ENCODE peak calls at places on chromosome 2, in nine cellular contexts. One of them, this sample, is unnamed.

GRCh38 chr2:10231551-10232085 is 71.1 kb upstream of the HPCAL1 start:
- DNase-seq in DMS153: no peak
- DNase-seq in IMR-90: no peak
- DNase-seq in NCI-H82: no peak
- DNase-seq in activated effector memory CD4-positive, alpha-beta T cell treated with anti-CD3 and anti-CD28 coated beads, Interleukin-2, amount 50 U/mL, for 16 hours: no peak
- DNase-seq in renal cortical epithelial cell: no peak
- DNase-seq in bronchial epithelial cell: no peak
- DNase-seq in HepG2: no peak
- DNase-seq in GM20000: no peak
- DNase-seq in this sample: no peak

GRCh38 chr2:33665039-33665438 is 65.9 kb upstream of the FAM98A start:
- DNase-seq in DMS153: no peak
- DNase-seq in IMR-90: no peak
- DNase-seq in NCI-H82: no peak
- DNase-seq in activated effector memory CD4-positive, alpha-beta T cell treated with anti-CD3 and anti-CD28 coated beads, Interleukin-2, amount 50 U/mL, for 16 hours: no peak
- DNase-seq in renal cortical epithelial cell: no peak
- DNase-seq in bronchial epithelial cell: no peak
- DNase-seq in HepG2: no peak
- DNase-seq in GM20000: no peak
- DNase-seq in this sample: no peak

GRCh38 chr2:43193996-43194869 is 32.2 kb downstream of the ZFP36L2 start:
- DNase-seq in DMS153: no peak
- DNase-seq in IMR-90: no peak
- DNase-seq in NCI-H82: peak; percentile 33
- DNase-seq in activated effector memory CD4-positive, alpha-beta T cell treated with anti-CD3 and anti-CD28 coated beads, Interleukin-2, amount 50 U/mL, for 16 hours: no peak
- DNase-seq in renal cortical epithelial cell: peak; percentile 84
- DNase-seq in bronchial epithelial cell: no peak
- DNase-seq in HepG2: peak; percentile 98
- DNase-seq in GM20000: peak; percentile 59
- DNase-seq in this sample: no peak

GRCh38 chr2:21006423-21007128 is 37.3 kb downstream of the APOB start:
- DNase-seq in DMS153: no peak
- DNase-seq in IMR-90: no peak
- DNase-seq in NCI-H82: no peak
- DNase-seq in activated effector memory CD4-positive, alpha-beta T cell treated with anti-CD3 and anti-CD28 coated beads, Interleukin-2, amount 50 U/mL, for 16 hours: no peak
- DNase-seq in renal cortical epithelial cell: no peak
- DNase-seq in bronchial epithelial cell: no peak
- DNase-seq in HepG2: no peak
- DNase-seq in GM20000: no peak
- DNase-seq in this sample: no peak

GRCh38 chr2:170843656-170844055 is 27.0 kb downstream of the GAD1 start:
- DNase-seq in DMS153: no peak
- DNase-seq in IMR-90: peak; percentile 12
- DNase-seq in NCI-H82: no peak
- DNase-seq in activated effector memory CD4-positive, alpha-beta T cell treated with anti-CD3 and anti-CD28 coated beads, Interleukin-2, amount 50 U/mL, for 16 hours: no peak
- DNase-seq in renal cortical epithelial cell: peak; percentile 79
- DNase-seq in bronchial epithelial cell: peak; percentile 64
- DNase-seq in HepG2: no peak
- DNase-seq in GM20000: no peak
- DNase-seq in this sample: no peak

GRCh38 chr2:112836695-112837117 is at the start of gene IL1B:
- DNase-seq in DMS153: no peak
- DNase-seq in IMR-90: peak; percentile 81
- DNase-seq in NCI-H82: no peak
- DNase-seq in activated effector memory CD4-positive, alpha-beta T cell treated with anti-CD3 and anti-CD28 coated beads, Interleukin-2, amount 50 U/mL, for 16 hours: no peak
- DNase-seq in renal cortical epithelial cell: peak; percentile 72
- DNase-seq in bronchial epithelial cell: peak; percentile 95
- DNase-seq in HepG2: no peak
- DNase-seq in GM20000: no peak
- DNase-seq in this sample: no peak

GRCh38 chr2:11103984-11104793 is 51.1 kb upstream of the SLC66A3 start:
- DNase-seq in DMS153: no peak
- DNase-seq in IMR-90: no peak
- DNase-seq in NCI-H82: no peak
- DNase-seq in activated effector memory CD4-positive, alpha-beta T cell treated with anti-CD3 and anti-CD28 coated beads, Interleukin-2, amount 50 U/mL, for 16 hours: peak; percentile 83
- DNase-seq in renal cortical epithelial cell: no peak
- DNase-seq in bronchial epithelial cell: no peak
- DNase-seq in HepG2: no peak
- DNase-seq in GM20000: peak; percentile 57
- DNase-seq in this sample: no peak

GRCh38 chr2:15957881-15958713 is 17.7 kb downstream of the MYCN start:
- DNase-seq in DMS153: no peak
- DNase-seq in IMR-90: no peak
- DNase-seq in NCI-H82: no peak
- DNase-seq in activated effector memory CD4-positive, alpha-beta T cell treated with anti-CD3 and anti-CD28 coated beads, Interleukin-2, amount 50 U/mL, for 16 hours: no peak
- DNase-seq in renal cortical epithelial cell: no peak
- DNase-seq in bronchial epithelial cell: no peak
- DNase-seq in HepG2: no peak
- DNase-seq in GM20000: no peak
- DNase-seq in this sample: no peak

GRCh38 chr2:163717993-163718680 is 17.7 kb downstream of the FIGN start:
- DNase-seq in DMS153: peak; percentile 29
- DNase-seq in IMR-90: no peak
- DNase-seq in NCI-H82: peak; percentile 94
- DNase-seq in activated effector memory CD4-positive, alpha-beta T cell treated with anti-CD3 and anti-CD28 coated beads, Interleukin-2, amount 50 U/mL, for 16 hours: no peak
- DNase-seq in renal cortical epithelial cell: no peak
- DNase-seq in bronchial epithelial cell: no peak
- DNase-seq in HepG2: peak; percentile 16
- DNase-seq in GM20000: no peak
- DNase-seq in this sample: no peak

GRCh38 chr2:125471963-125472362 is 1184.0 kb upstream of the GYPC start:
- DNase-seq in DMS153: no peak
- DNase-seq in IMR-90: peak; percentile 38
- DNase-seq in NCI-H82: peak; percentile 26
- DNase-seq in activated effector memory CD4-positive, alpha-beta T cell treated with anti-CD3 and anti-CD28 coated beads, Interleukin-2, amount 50 U/mL, for 16 hours: no peak
- DNase-seq in renal cortical epithelial cell: no peak
- DNase-seq in bronchial epithelial cell: peak; percentile 4
- DNase-seq in HepG2: peak; percentile 16
- DNase-seq in GM20000: peak; percentile 77
- DNase-seq in this sample: peak; percentile 37

GRCh38 chr2:75065402-75066008 is 107.1 kb downstream of the POLE4 start:
- DNase-seq in DMS153: no peak
- DNase-seq in IMR-90: peak; percentile 55
- DNase-seq in NCI-H82: peak; percentile 76
- DNase-seq in activated effector memory CD4-positive, alpha-beta T cell treated with anti-CD3 and anti-CD28 coated beads, Interleukin-2, amount 50 U/mL, for 16 hours: no peak
- DNase-seq in renal cortical epithelial cell: no peak
- DNase-seq in bronchial epithelial cell: peak; percentile 68
- DNase-seq in HepG2: no peak
- DNase-seq in GM20000: no peak
- DNase-seq in this sample: no peak

GRCh38 chr2:3146175-3146574 is 231.4 kb downstream of the EIPR1 start:
- DNase-seq in DMS153: no peak
- DNase-seq in IMR-90: no peak
- DNase-seq in NCI-H82: no peak
- DNase-seq in activated effector memory CD4-positive, alpha-beta T cell treated with anti-CD3 and anti-CD28 coated beads, Interleukin-2, amount 50 U/mL, for 16 hours: no peak
- DNase-seq in renal cortical epithelial cell: no peak
- DNase-seq in bronchial epithelial cell: no peak
- DNase-seq in HepG2: no peak
- DNase-seq in GM20000: no peak
- DNase-seq in this sample: no peak

GRCh38 chr2:239463541-239464165 is 62.8 kb upstream of the HDAC4 start:
- DNase-seq in DMS153: no peak
- DNase-seq in IMR-90: no peak
- DNase-seq in NCI-H82: no peak
- DNase-seq in activated effector memory CD4-positive, alpha-beta T cell treated with anti-CD3 and anti-CD28 coated beads, Interleukin-2, amount 50 U/mL, for 16 hours: peak; percentile 28
- DNase-seq in renal cortical epithelial cell: no peak
- DNase-seq in bronchial epithelial cell: no peak
- DNase-seq in HepG2: no peak
- DNase-seq in GM20000: no peak
- DNase-seq in this sample: peak; percentile 36

GRCh38 chr2:42879913-42880737 is 87.7 kb upstream of the HAAO start:
- DNase-seq in DMS153: no peak
- DNase-seq in IMR-90: no peak
- DNase-seq in NCI-H82: no peak
- DNase-seq in activated effector memory CD4-positive, alpha-beta T cell treated with anti-CD3 and anti-CD28 coated beads, Interleukin-2, amount 50 U/mL, for 16 hours: no peak
- DNase-seq in renal cortical epithelial cell: no peak
- DNase-seq in bronchial epithelial cell: peak; percentile 47
- DNase-seq in HepG2: no peak
- DNase-seq in GM20000: no peak
- DNase-seq in this sample: no peak

GRCh38 chr2:60794271-60794863 is 38.3 kb downstream of the PAPOLG start:
- DNase-seq in DMS153: no peak
- DNase-seq in IMR-90: peak; percentile 27
- DNase-seq in NCI-H82: peak; percentile 13
- DNase-seq in activated effector memory CD4-positive, alpha-beta T cell treated with anti-CD3 and anti-CD28 coated beads, Interleukin-2, amount 50 U/mL, for 16 hours: no peak
- DNase-seq in renal cortical epithelial cell: peak; percentile 27
- DNase-seq in bronchial epithelial cell: peak; percentile 24
- DNase-seq in HepG2: peak; percentile 16
- DNase-seq in GM20000: peak; percentile 53
- DNase-seq in this sample: peak; percentile 42

GRCh38 chr2:106358081-106358480 is 110.1 kb downstream of the RGPD3 start:
- DNase-seq in DMS153: no peak
- DNase-seq in IMR-90: no peak
- DNase-seq in NCI-H82: no peak
- DNase-seq in activated effector memory CD4-positive, alpha-beta T cell treated with anti-CD3 and anti-CD28 coated beads, Interleukin-2, amount 50 U/mL, for 16 hours: no peak
- DNase-seq in renal cortical epithelial cell: no peak
- DNase-seq in bronchial epithelial cell: no peak
- DNase-seq in HepG2: no peak
- DNase-seq in GM20000: no peak
- DNase-seq in this sample: peak; percentile 28

GRCh38 chr2:45180784-45181183 is 171.5 kb upstream of the SIX2 start:
- DNase-seq in DMS153: no peak
- DNase-seq in IMR-90: no peak
- DNase-seq in NCI-H82: no peak
- DNase-seq in activated effector memory CD4-positive, alpha-beta T cell treated with anti-CD3 and anti-CD28 coated beads, Interleukin-2, amount 50 U/mL, for 16 hours: no peak
- DNase-seq in renal cortical epithelial cell: no peak
- DNase-seq in bronchial epithelial cell: no peak
- DNase-seq in HepG2: no peak
- DNase-seq in GM20000: no peak
- DNase-seq in this sample: no peak

GRCh38 chr2:74421248-74421870 is at the start of the genes C2orf81 and WDR54:
- DNase-seq in DMS153: peak; percentile 93
- DNase-seq in IMR-90: peak; percentile 82
- DNase-seq in NCI-H82: peak; percentile 97
- DNase-seq in activated effector memory CD4-positive, alpha-beta T cell treated with anti-CD3 and anti-CD28 coated beads, Interleukin-2, amount 50 U/mL, for 16 hours: peak; percentile 97
- DNase-seq in renal cortical epithelial cell: peak; percentile 56
- DNase-seq in bronchial epithelial cell: peak; percentile 71
- DNase-seq in HepG2: peak; percentile 75
- DNase-seq in GM20000: peak; percentile 98
- DNase-seq in this sample: peak; percentile 88

GRCh38 chr2:84925336-84925723 is 19.9 kb downstream of the TMSB10 start:
- DNase-seq in DMS153: no peak
- DNase-seq in IMR-90: no peak
- DNase-seq in NCI-H82: no peak
- DNase-seq in activated effector memory CD4-positive, alpha-beta T cell treated with anti-CD3 and anti-CD28 coated beads, Interleukin-2, amount 50 U/mL, for 16 hours: peak; percentile 65
- DNase-seq in renal cortical epithelial cell: no peak
- DNase-seq in bronchial epithelial cell: peak; percentile 95
- DNase-seq in HepG2: no peak
- DNase-seq in GM20000: no peak
- DNase-seq in this sample: no peak

GRCh38 chr2:74778381-74779371 is 55.3 kb upstream of the HK2 start:
- DNase-seq in DMS153: peak; percentile 95
- DNase-seq in IMR-90: peak; percentile 18
- DNase-seq in NCI-H82: peak; percentile 96
- DNase-seq in activated effector memory CD4-positive, alpha-beta T cell treated with anti-CD3 and anti-CD28 coated beads, Interleukin-2, amount 50 U/mL, for 16 hours: no peak
- DNase-seq in renal cortical epithelial cell: peak; percentile 73
- DNase-seq in bronchial epithelial cell: peak; percentile 42
- DNase-seq in HepG2: peak; percentile 74
- DNase-seq in GM20000: no peak
- DNase-seq in this sample: peak; percentile 74

GRCh38 chr2:151777911-151778310 is 43.6 kb upstream of the NEB start:
- DNase-seq in DMS153: no peak
- DNase-seq in IMR-90: peak; percentile 57
- DNase-seq in NCI-H82: no peak
- DNase-seq in activated effector memory CD4-positive, alpha-beta T cell treated with anti-CD3 and anti-CD28 coated beads, Interleukin-2, amount 50 U/mL, for 16 hours: no peak
- DNase-seq in renal cortical epithelial cell: no peak
- DNase-seq in bronchial epithelial cell: no peak
- DNase-seq in HepG2: no peak
- DNase-seq in GM20000: no peak
- DNase-seq in this sample: no peak

GRCh38 chr2:10161206-10161931 is 38.8 kb downstream of the RRM2 start:
- DNase-seq in DMS153: no peak
- DNase-seq in IMR-90: peak; percentile 35
- DNase-seq in NCI-H82: no peak
- DNase-seq in activated effector memory CD4-positive, alpha-beta T cell treated with anti-CD3 and anti-CD28 coated beads, Interleukin-2, amount 50 U/mL, for 16 hours: no peak
- DNase-seq in renal cortical epithelial cell: no peak
- DNase-seq in bronchial epithelial cell: peak; percentile 24
- DNase-seq in HepG2: no peak
- DNase-seq in GM20000: no peak
- DNase-seq in this sample: no peak

GRCh38 chr2:85753525-85754312 is at the start of gene ATOH8:
- DNase-seq in DMS153: peak; percentile 40
- DNase-seq in IMR-90: peak; percentile 67
- DNase-seq in NCI-H82: peak; percentile 72
- DNase-seq in activated effector memory CD4-positive, alpha-beta T cell treated with anti-CD3 and anti-CD28 coated beads, Interleukin-2, amount 50 U/mL, for 16 hours: no peak
- DNase-seq in renal cortical epithelial cell: no peak
- DNase-seq in bronchial epithelial cell: no peak
- DNase-seq in HepG2: peak; percentile 67
- DNase-seq in GM20000: peak; percentile 75
- DNase-seq in this sample: peak; percentile 93

GRCh38 chr2:66682476-66682875 is 247.6 kb downstream of the MEIS1 start:
- DNase-seq in DMS153: no peak
- DNase-seq in IMR-90: no peak
- DNase-seq in NCI-H82: peak; percentile 95
- DNase-seq in activated effector memory CD4-positive, alpha-beta T cell treated with anti-CD3 and anti-CD28 coated beads, Interleukin-2, amount 50 U/mL, for 16 hours: no peak
- DNase-seq in renal cortical epithelial cell: no peak
- DNase-seq in bronchial epithelial cell: no peak
- DNase-seq in HepG2: no peak
- DNase-seq in GM20000: no peak
- DNase-seq in this sample: peak; percentile 31

This sample was measured in NCI-H2171 treated with DMSO at 0.1 percent for 48 hours.